ENCODE peak calls at places on chromosomes 5 and 9, in five cellular contexts. One of them, this sample, is unnamed.
A peak's percentile ranks its signal among the peaks of the same experiment; 100 is the strongest.

GRCh38 chr5:9624196-9624947 is 5.8 kb downstream of the TAS2R1 start:
- DNase-seq in hepatocyte: no peak
- DNase-seq in tibial nerve: no peak
- DNase-seq in astrocyte of the spinal cord: no peak
- DNase-seq in left lung: no peak
- DNase-seq in this sample: no peak

GRCh38 chr5:59253625-59254024 is 639.9 kb downstream of the PDE4D start:
- DNase-seq in astrocyte of the spinal cord: no peak
- DNase-seq in left lung: no peak
- DNase-seq in tibial nerve: no peak
- DNase-seq in hepatocyte: no peak
- DNase-seq in this sample: no peak

GRCh38 chr9:90894956-90895687 is 93.5 kb downstream of the SYK start:
- DNase-seq in astrocyte of the spinal cord: no peak
- DNase-seq in tibial nerve: no peak
- DNase-seq in hepatocyte: no peak
- DNase-seq in left lung: no peak
- DNase-seq in this sample: no peak

GRCh38 chr9:19161257-19162025 is 34.1 kb upstream of the PLIN2 start:
- DNase-seq in left lung: no peak
- DNase-seq in tibial nerve: peak; percentile 85
- DNase-seq in hepatocyte: peak; percentile 87
- DNase-seq in astrocyte of the spinal cord: peak; percentile 78
- DNase-seq in this sample: peak; percentile 99

GRCh38 chr9:32742296-32742695 is 41.0 kb upstream of the TMEM215 start:
- DNase-seq in astrocyte of the spinal cord: peak; percentile 15
- DNase-seq in hepatocyte: no peak
- DNase-seq in tibial nerve: no peak
- DNase-seq in left lung: no peak
- DNase-seq in this sample: no peak

GRCh38 chr5:109328626-109329025 is 81.1 kb downstream of the PJA2 start:
- DNase-seq in left lung: no peak
- DNase-seq in hepatocyte: no peak
- DNase-seq in astrocyte of the spinal cord: no peak
- DNase-seq in tibial nerve: no peak
- DNase-seq in this sample: peak; percentile 37

GRCh38 chr5:169637856-169638190 is 748 bp downstream of the DOCK2 start:
- DNase-seq in hepatocyte: no peak
- DNase-seq in astrocyte of the spinal cord: no peak
- DNase-seq in left lung: peak; percentile 83
- DNase-seq in tibial nerve: no peak
- DNase-seq in this sample: no peak

GRCh38 chr5:91162534-91163381 is 220.4 kb downstream of the ARRDC3 start:
- DNase-seq in left lung: no peak
- DNase-seq in astrocyte of the spinal cord: peak; percentile 95
- DNase-seq in tibial nerve: peak; percentile 73
- DNase-seq in hepatocyte: peak; percentile 84
- DNase-seq in this sample: peak; percentile 93

GRCh38 chr5:104706570-104706969 is 1144.0 kb upstream of the NUDT12 start:
- DNase-seq in hepatocyte: no peak
- DNase-seq in left lung: no peak
- DNase-seq in astrocyte of the spinal cord: no peak
- DNase-seq in tibial nerve: no peak
- DNase-seq in this sample: no peak

GRCh38 chr5:128491291-128491690 is 46.8 kb downstream of the FBN2 start:
- DNase-seq in left lung: no peak
- DNase-seq in astrocyte of the spinal cord: no peak
- DNase-seq in tibial nerve: no peak
- DNase-seq in hepatocyte: no peak
- DNase-seq in this sample: peak; percentile 52
- H3K4me3 ChIP-seq in left lung: no peak overlapping the region
- H3K4me3 ChIP-seq in astrocyte of the spinal cord: no peak overlapping the region
- H3K4me3 ChIP-seq in tibial nerve: no peak overlapping the region
- H3K4me3 ChIP-seq in hepatocyte: no peak overlapping the region
- H3K4me3 ChIP-seq in this sample: no peak overlapping the region

DNA sequence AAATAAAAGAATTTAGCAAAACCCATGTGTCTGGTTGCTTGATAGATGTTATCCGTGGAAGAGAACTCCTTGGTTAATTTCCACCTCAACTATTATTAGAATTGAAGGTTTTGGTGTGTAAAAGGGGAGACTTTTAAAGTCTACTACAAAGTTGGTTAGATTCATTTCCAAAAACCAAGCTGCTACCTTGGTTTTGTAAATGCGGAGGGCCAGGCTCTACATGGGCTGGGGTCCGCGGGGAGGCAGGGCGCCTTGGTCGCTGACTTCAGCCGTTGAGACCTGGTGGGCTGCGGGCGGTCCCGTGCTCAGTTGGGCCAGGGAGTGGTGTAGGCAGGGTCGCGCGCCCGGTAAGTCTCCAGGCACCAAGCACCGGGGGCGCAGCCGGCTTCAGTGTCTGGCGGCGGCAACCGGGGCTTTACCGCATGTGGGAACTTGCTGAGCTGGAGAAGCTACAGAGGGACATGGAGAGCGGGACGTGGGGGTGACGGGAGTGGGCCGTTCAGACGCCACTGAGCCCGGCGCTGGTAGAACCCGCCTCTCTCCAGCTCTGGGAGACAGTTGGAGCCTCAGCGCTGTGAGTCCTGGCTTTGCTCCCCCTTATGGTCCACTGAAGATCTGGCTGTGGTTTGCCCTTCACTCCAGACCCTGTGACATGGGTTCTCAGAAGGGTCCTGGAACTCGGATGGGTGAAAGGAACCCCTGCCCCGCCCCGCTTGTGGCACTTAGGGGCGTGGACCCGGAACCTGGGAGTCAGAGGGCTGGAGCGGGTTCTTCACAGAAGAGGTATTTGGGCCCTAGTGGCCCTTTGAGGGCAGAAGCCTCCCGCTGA is 11.8 kb downstream of the NR2F1 start:
- DNase-seq in hepatocyte: no peak
- DNase-seq in astrocyte of the spinal cord: peak; percentile 66
- DNase-seq in left lung: peak; percentile 72
- DNase-seq in tibial nerve: no peak
- DNase-seq in this sample: no peak
- TF ChIP-seq CTCF in hepatocyte: no peak
- TF ChIP-seq CTCF in astrocyte of the spinal cord: peak; percentile 6
- TF ChIP-seq CTCF in left lung: no peak
- TF ChIP-seq CTCF in tibial nerve: no peak
- TF ChIP-seq CTCF in this sample: no peak

DNA sequence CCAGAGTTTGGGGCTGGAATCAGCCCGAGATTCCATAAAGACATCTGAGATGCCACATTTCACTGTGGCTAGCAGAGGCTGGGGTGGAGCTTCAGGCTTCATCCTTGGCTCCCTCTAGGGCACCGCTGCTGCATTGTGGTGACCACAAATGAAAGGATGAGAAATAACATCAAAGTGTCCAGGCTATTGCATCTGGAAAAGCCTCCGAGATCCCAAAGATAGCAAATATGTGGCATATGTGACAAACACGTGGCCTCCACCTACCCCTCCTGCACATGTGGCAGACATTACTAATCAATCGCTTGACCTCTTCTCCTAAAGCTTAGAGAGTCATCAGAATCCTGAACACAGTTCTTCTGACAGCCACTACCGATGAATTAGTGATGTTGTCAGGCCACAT is 4.5 kb downstream of the SPARC start:
- DNase-seq in tibial nerve: no peak
- DNase-seq in astrocyte of the spinal cord: no peak
- DNase-seq in left lung: no peak
- DNase-seq in hepatocyte: no peak
- DNase-seq in this sample: peak; percentile 79
- H3K4me3 ChIP-seq in tibial nerve: no peak overlapping the region
- H3K4me3 ChIP-seq in astrocyte of the spinal cord: no peak overlapping the region
- H3K4me3 ChIP-seq in left lung: peak overlapping the region; percentile 3
- H3K4me3 ChIP-seq in hepatocyte: peak overlapping the region; percentile 3
- H3K4me3 ChIP-seq in this sample: peak overlapping the region; percentile 0

GRCh38 chr5:149521739-149522373 is 29.4 kb downstream of the CSNK1A1 start:
- DNase-seq in hepatocyte: no peak
- DNase-seq in left lung: no peak
- DNase-seq in tibial nerve: no peak
- DNase-seq in astrocyte of the spinal cord: no peak
- DNase-seq in this sample: no peak
- TF ChIP-seq CTCF in hepatocyte: no peak
- TF ChIP-seq CTCF in left lung: no peak
- TF ChIP-seq CTCF in tibial nerve: no peak
- TF ChIP-seq CTCF in astrocyte of the spinal cord: no peak
- TF ChIP-seq CTCF in this sample: no peak

GRCh38 chr5:127008300-127008975 is 21.9 kb downstream of the MARCHF3 start:
- DNase-seq in astrocyte of the spinal cord: no peak
- DNase-seq in tibial nerve: no peak
- DNase-seq in hepatocyte: no peak
- DNase-seq in left lung: no peak
- DNase-seq in this sample: no peak
- H3K4me3 ChIP-seq in astrocyte of the spinal cord: no peak overlapping the region
- H3K4me3 ChIP-seq in tibial nerve: no peak overlapping the region
- H3K4me3 ChIP-seq in hepatocyte: no peak overlapping the region
- H3K4me3 ChIP-seq in left lung: no peak overlapping the region
- H3K4me3 ChIP-seq in this sample: no peak overlapping the region

DNA sequence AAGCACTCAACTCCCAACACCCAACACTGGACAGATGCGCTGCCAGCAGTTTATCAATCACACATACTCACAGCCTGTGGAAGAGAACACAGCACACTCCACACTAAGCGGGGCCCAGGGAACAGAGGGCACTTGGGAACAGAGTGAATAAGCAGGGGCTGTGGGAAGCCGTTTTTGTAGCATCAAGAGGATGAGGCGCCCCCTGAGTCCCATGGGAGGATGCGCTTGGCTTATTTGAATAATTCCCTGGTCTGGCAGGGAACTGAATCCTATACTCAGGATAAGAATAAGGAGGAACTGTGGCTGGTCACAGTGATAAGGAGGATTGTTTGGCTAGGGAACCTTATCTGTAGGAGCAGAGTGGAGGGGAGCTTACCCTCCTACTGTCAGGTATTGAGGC is 96.1 kb upstream of the DNAH5 start:
- DNase-seq in astrocyte of the spinal cord: no peak
- DNase-seq in hepatocyte: no peak
- DNase-seq in tibial nerve: no peak
- DNase-seq in left lung: no peak
- DNase-seq in this sample: peak; percentile 59
- TF ChIP-seq CTCF in astrocyte of the spinal cord: no peak
- TF ChIP-seq CTCF in hepatocyte: no peak
- TF ChIP-seq CTCF in tibial nerve: no peak
- TF ChIP-seq CTCF in left lung: no peak
- TF ChIP-seq CTCF in this sample: no peak

This sample was measured in fibroblast of mammary gland.